ENCODE peak calls at places on chromosomes 7 and 10, in nine cellular contexts. O, V, Q, W, D, N, R, Y and X are unnamed samples.

GRCh38 chr7:14761506-14762296 is 140.8 kb downstream of the DGKB start:
- DNase-seq in R (peak; percentile 73), N (no peak), W (no peak), V (no peak), Y (no peak), O (no peak), D (peak; percentile 86), Q (no peak), X (peak; percentile 85)

GRCh38 chr7:105759670-105760548 is 116.5 kb downstream of the ATXN7L1 start:
- DNase-seq in V (no peak), W (no peak), R (peak; percentile 18), Q (peak; percentile 44), D (peak; percentile 50), O (peak; percentile 63), N (peak; percentile 30), Y (no peak), X (peak; percentile 42)

GRCh38 chr7:87339373-87339897 is 6.0 kb upstream of the CROT start:
- DNase-seq in V (no peak), Y (no peak), O (no peak), Q (no peak), R (no peak), W (no peak), D (no peak), N (no peak), X (no peak)

GRCh38 chr7:128954830-128955797 is 17.4 kb downstream of the IRF5 start:
- DNase-seq in V (no peak), W (no peak), R (no peak), D (peak; percentile 83), O (no peak), N (peak; percentile 66), Y (no peak), Q (no peak), X (no peak)

GRCh38 chr10:74079028-74079913 is 71.4 kb downstream of the AP3M1 start:
- DNase-seq in N (no peak), R (no peak), Y (no peak), O (no peak), W (no peak), Q (no peak), D (peak; percentile 40), V (no peak), X (no peak)

GRCh38 chr10:5041471-5042023 is 37.9 kb upstream of the AKR1C2 start:
- DNase-seq in O (peak; percentile 11), W (no peak), Q (peak; percentile 42), D (no peak), Y (no peak), V (no peak), N (no peak), R (no peak), X (no peak)

GRCh38 chr7:138821912-138822311 is 23.9 kb upstream of the ATP6V0A4 start:
- DNase-seq in N (no peak), W (no peak), O (no peak), Q (no peak), Y (no peak), D (no peak), R (no peak), V (no peak), X (no peak)

GRCh38 chr10:74189999-74190421 is 39.0 kb downstream of the ADK start:
- DNase-seq in R (no peak), D (peak; percentile 92), N (peak; percentile 33), W (no peak), V (peak; percentile 65), Q (peak; percentile 21), O (no peak), Y (no peak), X (no peak)

GRCh38 chr10:128744092-128744491 is 617.9 kb upstream of the MKI67 start:
- DNase-seq in N (no peak), R (no peak), D (no peak), O (no peak), W (no peak), V (no peak), Q (no peak), Y (no peak), X (no peak)

GRCh38 chr10:32207544-32207943 is 139.4 kb downstream of the EPC1 start:
- DNase-seq in V (peak; percentile 63), Y (no peak), N (no peak), W (peak; percentile 62), Q (peak; percentile 76), R (peak; percentile 34), O (peak; percentile 77), D (peak; percentile 33), X (no peak)

GRCh38 chr10:88903715-88904114 is 23.7 kb downstream of the STAMBPL1 start:
- DNase-seq in N (no peak), O (peak; percentile 71), R (no peak), W (no peak), V (no peak), D (no peak), Q (peak; percentile 91), Y (no peak), X (no peak)

GRCh38 chr10:117249493-117250093 is 8.7 kb downstream of the SLC18A2 start:
- DNase-seq in Y (no peak), N (no peak), O (no peak), R (no peak), D (no peak), Q (no peak), V (no peak), W (no peak), X (no peak)

GRCh38 chr10:77004917-77005564 is 632.6 kb downstream of the KCNMA1 start:
- DNase-seq in N (no peak), D (peak; percentile 52), Q (peak; percentile 26), W (no peak), R (no peak), V (no peak), Y (no peak), O (peak; percentile 33), X (no peak)

GRCh38 chr10:120612756-120613155 is 155.7 kb downstream of the PLPP4 start:
- DNase-seq in W (no peak), Q (no peak), R (no peak), O (no peak), V (no peak), D (no peak), N (no peak), Y (no peak), X (no peak)

GRCh38 chr7:96205665-96206064 is 116.2 kb downstream of the SLC25A13 start:
- DNase-seq in D (no peak), W (no peak), R (no peak), Q (no peak), O (no peak), V (no peak), Y (no peak), N (no peak), X (no peak)

GRCh38 chr10:44195120-44196007 is 189.5 kb downstream of the CXCL12 start:
- DNase-seq in V (no peak), Y (no peak), N (no peak), Q (peak; percentile 47), D (peak; percentile 96), W (no peak), O (peak; percentile 57), R (peak; percentile 55), X (peak; percentile 70)

GRCh38 chr7:47390914-47391313 is 191.0 kb downstream of the TNS3 start:
- DNase-seq in V (no peak), R (no peak), W (no peak), D (no peak), Q (no peak), N (no peak), O (no peak), Y (no peak), X (no peak)

GRCh38 chr10:73723516-73723915 is 20.7 kb upstream of the SEC24C start:
- DNase-seq in W (no peak), V (no peak), O (no peak), R (no peak), D (no peak), N (no peak), Y (no peak), Q (no peak), X (no peak)

GRCh38 chr7:44384586-44385383 is 59.4 kb upstream of the CAMK2B start:
- DNase-seq in N (no peak), O (peak; percentile 13), W (no peak), V (peak; percentile 39), Y (peak; percentile 58), R (no peak), D (no peak), Q (no peak), X (no peak)

GRCh38 chr10:62373995-62374861 is at the start of gene ZNF365:
- DNase-seq in N (no peak), D (peak; percentile 72), O (no peak), V (peak; percentile 52), W (peak; percentile 48), R (peak; percentile 16), Y (peak; percentile 79), Q (no peak), X (peak; percentile 68)
- H3K4me3 ChIP-seq in N (peak within 1 kb of the TSS; percentile 60), D (peak within 1 kb of the TSS; percentile 64), O (peak within 1 kb of the TSS; percentile 25), V (peak within 1 kb of the TSS; percentile 47), W (peak within 1 kb of the TSS; percentile 54), R (peak within 1 kb of the TSS; percentile 62), Y (peak within 1 kb of the TSS; percentile 77), Q (peak within 1 kb of the TSS; percentile 50), X (peak within 1 kb of the TSS; percentile 76)

GRCh38 chr10:27256790-27257189 is 16.2 kb upstream of the ACBD5 start:
- DNase-seq in W (no peak), Y (peak; percentile 80), O (no peak), Q (no peak), N (no peak), D (no peak), V (no peak), R (no peak), X (peak; percentile 51)

GRCh38 chr10:27251554-27251953 is 11.0 kb upstream of the ACBD5 start:
- DNase-seq in W (no peak), Y (no peak), R (no peak), D (no peak), O (no peak), V (no peak), Q (no peak), N (no peak), X (no peak)

GRCh38 chr10:27256299-27256698 is 15.7 kb upstream of the ACBD5 start:
- DNase-seq in W (no peak), N (no peak), Y (peak; percentile 76), O (no peak), V (no peak), D (no peak), R (no peak), Q (no peak), X (no peak)

GRCh38 chr10:27248215-27248614 is 7.6 kb upstream of the ACBD5 start:
- DNase-seq in R (no peak), V (no peak), W (no peak), N (no peak), D (no peak), Y (no peak), O (no peak), Q (no peak), X (no peak)

GRCh38 chr10:27252267-27253000 is 11.8 kb upstream of the ACBD5 start:
- DNase-seq in O (peak; percentile 85), Q (peak; percentile 74), D (peak; percentile 51), V (peak; percentile 92), R (peak; percentile 81), W (peak; percentile 85), Y (peak; percentile 95), N (peak; percentile 83), X (peak; percentile 73)
- H3K27ac ChIP-seq in O (peak overlapping the region; percentile 53), Q (peak overlapping the region; percentile 71), D (no peak overlapping the region), V (peak overlapping the region; percentile 60), R (peak overlapping the region; percentile 75), W (peak overlapping the region; percentile 84), Y (peak overlapping the region; percentile 85), N (peak overlapping the region; percentile 80), X (peak overlapping the region; percentile 40)

GRCh38 chr7:11707606-11708193 is 124.3 kb downstream of the THSD7A start:
- DNase-seq in W (no peak), V (no peak), Y (no peak), Q (no peak), O (no peak), D (peak; percentile 58), R (no peak), N (no peak), X (no peak)
- H3K4me1 ChIP-seq in W (peaks cover 3% of the 10 kb centered on the region), V (no peaks in the 10 kb centered on the region), Y (no peaks in the 10 kb centered on the region), Q (no peaks in the 10 kb centered on the region), O (no peaks in the 10 kb centered on the region), D (no peaks in the 10 kb centered on the region), R (no peaks in the 10 kb centered on the region), N (no peaks in the 10 kb centered on the region), X (no peaks in the 10 kb centered on the region)

GRCh38 chr10:97311106-97311615 is 7.9 kb upstream of the FRAT1 start:
- DNase-seq in V (no peak), R (no peak), Q (no peak), D (no peak), Y (no peak), N (no peak), O (no peak), W (no peak), X (no peak)
- H3K4me3 ChIP-seq in V (no peak overlapping the region), R (no peak overlapping the region), Q (no peak overlapping the region), D (no peak overlapping the region), Y (no peak overlapping the region), N (no peak overlapping the region), O (no peak overlapping the region), W (no peak overlapping the region), X (no peak overlapping the region)